ENCODE peak calls at places on chromosomes 13 and 19, in five cellular contexts. E, U, N, B and F are unnamed samples.
A peak's percentile ranks its signal among the peaks of the same experiment; 100 is the strongest.

GRCh38 chr19:38394488-38394887 is 6.0 kb downstream of the SPRED3 start:
- DNase-seq in E (no peak), U (peak; percentile 59), N (peak; percentile 54), B (peak; percentile 34), F (peak; percentile 98)

GRCh38 chr13:45674908-45675307 is 27.2 kb upstream of the CBY2 start:
- DNase-seq in E (no peak), U (peak; percentile 92), N (peak; percentile 41), B (peak; percentile 18), F (no peak)

GRCh38 chr13:39016789-39017188 is 21.1 kb downstream of the PROSER1 start:
- DNase-seq in E (no peak), U (peak; percentile 51), N (peak; percentile 51), B (peak; percentile 32), F (peak; percentile 17)

GRCh38 chr13:114099191-114099590 is 33.2 kb downstream of the RASA3 start:
- DNase-seq in E (peak; percentile 89), U (peak; percentile 87), N (peak; percentile 73), B (peak; percentile 93), F (peak; percentile 88)

GRCh38 chr13:51844862-51845573 is at the start of gene TMEM272:
- DNase-seq in E (peak; percentile 40), U (peak; percentile 60), N (peak; percentile 76), B (peak; percentile 30), F (peak; percentile 91)

GRCh38 chr19:2582984-2583956 is 107.3 kb downstream of the GADD45B start:
- DNase-seq in E (no peak), U (no peak), N (no peak), B (peak; percentile 43), F (no peak)

GRCh38 chr19:39297931-39298634 is 1.9 kb downstream of the IFNL1 start:
- DNase-seq in E (no peak), U (no peak), N (no peak), B (no peak), F (no peak)

GRCh38 chr19:30651691-30652090 is 279.5 kb downstream of the ZNF536 start:
- DNase-seq in E (no peak), U (no peak), N (no peak), B (no peak), F (no peak)

GRCh38 chr19:10037809-10038208 is 24.5 kb downstream of the RDH8 start:
- DNase-seq in E (no peak), U (no peak), N (peak; percentile 40), B (no peak), F (no peak)

GRCh38 chr13:37656247-37656940 is 57.8 kb upstream of the POSTN start:
- DNase-seq in E (no peak), U (peak; percentile 89), N (peak; percentile 40), B (peak; percentile 96), F (no peak)

GRCh38 chr19:2037676-2038255 is 13.3 kb downstream of the MKNK2 start:
- DNase-seq in E (no peak), U (no peak), N (peak; percentile 5), B (no peak), F (no peak)

GRCh38 chr13:110436786-110437370 is 124.6 kb downstream of the RAB20 start:
- DNase-seq in E (no peak), U (no peak), N (no peak), B (no peak), F (no peak)
- H3K36me3 ChIP-seq in E (peaks cover 2% of the 10 kb centered on the region), U (peaks cover 33% of the 10 kb centered on the region), N (no peaks in the 10 kb centered on the region), B (peaks cover 8% of the 10 kb centered on the region), F (peaks cover 14% of the 10 kb centered on the region)

DNA sequence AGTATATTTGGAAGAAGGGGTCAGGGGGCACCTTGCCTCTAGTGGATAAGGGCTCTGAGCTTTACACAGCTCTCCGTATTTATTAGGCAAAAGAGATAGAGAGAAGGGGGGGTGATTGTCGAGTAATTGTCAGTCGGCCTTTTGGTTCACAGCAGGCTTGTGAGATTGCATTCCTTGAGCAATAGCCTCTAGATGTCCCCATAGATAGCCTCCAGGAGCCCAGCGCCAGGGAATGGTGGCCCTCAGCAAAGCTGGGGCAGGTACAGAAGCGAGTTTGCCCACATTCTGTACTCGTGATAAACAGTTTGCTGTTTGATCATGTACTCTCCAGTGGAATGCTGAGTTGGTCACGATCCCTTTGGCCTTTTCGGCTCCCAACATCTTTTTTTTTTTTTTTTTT is 4.6 kb downstream of the ZNF613 start:
- DNase-seq in E (no peak), U (no peak), N (no peak), B (no peak), F (no peak)
- H3K4me3 ChIP-seq in E (no peak overlapping the region), U (no peak overlapping the region), N (no peak overlapping the region), B (no peak overlapping the region), F (no peak overlapping the region)

DNA sequence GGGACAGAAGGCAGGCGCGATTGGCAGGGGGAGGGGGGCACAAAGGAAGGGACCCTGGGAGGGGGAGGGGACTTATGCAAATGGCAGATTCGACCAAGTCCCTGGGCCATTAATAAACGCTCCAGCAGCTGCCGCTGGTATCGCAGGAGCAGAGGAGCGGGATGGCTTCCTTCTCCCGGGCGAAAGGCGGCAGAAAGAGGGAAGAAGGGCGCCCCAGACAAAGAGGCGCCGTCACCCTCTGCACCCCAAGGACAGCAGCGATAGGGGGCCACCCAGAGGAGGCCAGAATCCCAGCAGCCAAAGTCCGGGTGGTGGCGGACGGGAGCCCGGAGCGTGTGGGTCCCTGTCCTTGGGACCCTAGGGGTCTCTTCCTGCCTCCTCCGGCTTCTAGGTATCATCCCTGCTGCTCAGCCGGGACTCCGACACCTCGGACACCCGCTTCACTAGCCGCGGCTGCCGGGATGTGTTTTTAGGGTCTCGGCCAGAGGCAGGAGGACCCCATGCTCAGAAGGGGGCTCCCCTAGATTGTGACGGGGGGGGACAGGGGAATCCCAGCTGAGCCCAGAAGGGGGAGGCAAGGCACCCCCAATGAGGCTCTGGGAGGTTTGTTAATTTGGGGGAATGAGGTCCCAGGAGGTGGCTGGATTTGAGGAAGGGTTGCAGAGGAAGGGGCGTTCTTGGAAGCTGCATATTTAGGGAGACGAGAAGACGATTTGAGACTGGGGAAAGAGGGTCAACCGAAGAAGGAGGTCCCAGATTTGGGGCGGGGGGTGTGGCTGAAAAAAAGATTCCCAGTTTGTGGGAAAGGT is 1.7 kb downstream of the PTPRS start:
- DNase-seq in E (no peak), U (no peak), N (peak; percentile 34), B (no peak), F (peak; percentile 95)
- H3K27me3 ChIP-seq in E (peaks cover 89% of the 10 kb centered on the region), U (no peaks in the 10 kb centered on the region), N (peaks cover 35% of the 10 kb centered on the region), B (peaks cover 20% of the 10 kb centered on the region), F (peaks cover 9% of the 10 kb centered on the region)

GRCh38 chr19:34508540-34508939 is 27.0 kb downstream of the WTIP start:
- DNase-seq in E (no peak), U (no peak), N (peak; percentile 38), B (no peak), F (peak; percentile 35)
- H3K36me3 ChIP-seq in E (no peaks in the 10 kb centered on the region), U (no peaks in the 10 kb centered on the region), N (no peaks in the 10 kb centered on the region), B (no peaks in the 10 kb centered on the region), F (no peaks in the 10 kb centered on the region)

GRCh38 chr13:19794552-19795143 is 11.9 kb upstream of the PSPC1 start:
- DNase-seq in E (no peak), U (no peak), N (peak; percentile 56), B (no peak), F (peak; percentile 35)
- H3K4me3 ChIP-seq in E (no peak overlapping the region), U (no peak overlapping the region), N (no peak overlapping the region), B (no peak overlapping the region), F (no peak overlapping the region)

GRCh38 chr13:96996097-96996496 is 1.8 kb upstream of the OXGR1 start:
- DNase-seq in E (no peak), U (no peak), N (no peak), B (no peak), F (no peak)

GRCh38 chr13:96993660-96994029 is 631 bp downstream of the OXGR1 start:
- DNase-seq in E (no peak), U (no peak), N (peak; percentile 10), B (no peak), F (no peak)

GRCh38 chr13:96994849-96995243 is 570 bp upstream of the OXGR1 start:
- DNase-seq in E (no peak), U (no peak), N (no peak), B (no peak), F (no peak)

GRCh38 chr13:96992633-96993032 is 1.6 kb downstream of the OXGR1 start:
- DNase-seq in E (no peak), U (no peak), N (no peak), B (no peak), F (no peak)

GRCh38 chr13:96994030-96994848 is at the start of gene OXGR1:
- DNase-seq in E (peak; percentile 15), U (no peak), N (no peak), B (no peak), F (peak; percentile 69)
- H3K27me3 ChIP-seq in E (peaks cover 48% of the 10 kb centered on the region), U (peaks cover 69% of the 10 kb centered on the region), N (peaks cover 57% of the 10 kb centered on the region), B (peaks cover 18% of the 10 kb centered on the region), F (peaks cover 60% of the 10 kb centered on the region)

DNA sequence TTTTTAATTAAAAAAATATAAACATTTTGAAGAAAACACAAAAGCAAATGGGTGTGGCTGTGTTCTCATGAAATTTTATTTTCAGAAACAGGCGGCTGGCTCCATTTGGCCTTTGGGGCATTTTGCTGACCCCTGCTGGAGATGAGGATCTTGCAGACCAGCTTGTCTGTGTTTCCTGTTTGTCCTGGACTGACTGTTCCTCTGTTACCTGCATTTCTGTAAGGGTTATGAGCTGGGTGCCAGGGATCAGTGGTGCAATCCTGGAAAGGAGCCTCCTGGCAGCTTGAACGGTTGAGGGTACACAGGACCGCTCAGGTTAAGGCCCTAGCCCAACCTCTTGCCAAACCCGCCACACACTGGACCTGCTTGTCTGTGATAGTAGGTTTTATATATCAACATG is 49.9 kb downstream of the ZNF787 start:
- DNase-seq in E (no peak), U (no peak), N (no peak), B (no peak), F (peak; percentile 58)
- H3K36me3 ChIP-seq in E (no peaks in the 10 kb centered on the region), U (no peaks in the 10 kb centered on the region), N (no peaks in the 10 kb centered on the region), B (no peaks in the 10 kb centered on the region), F (no peaks in the 10 kb centered on the region)

GRCh38 chr19:48255376-48256303 is at the start of gene CARD8:
- DNase-seq in E (peak; percentile 76), U (peak; percentile 92), N (peak; percentile 87), B (peak; percentile 93), F (peak; percentile 55)

GRCh38 chr19:48254529-48254970 is 1.2 kb downstream of the CARD8 start:
- DNase-seq in E (no peak), U (no peak), N (no peak), B (no peak), F (no peak)

GRCh38 chr19:48253999-48254398 is 1.7 kb downstream of the CARD8 start:
- DNase-seq in E (no peak), U (no peak), N (no peak), B (no peak), F (no peak)

GRCh38 chr19:48250290-48251025 is 5.3 kb downstream of the CARD8 start:
- DNase-seq in E (no peak), U (no peak), N (no peak), B (no peak), F (no peak)

DNA sequence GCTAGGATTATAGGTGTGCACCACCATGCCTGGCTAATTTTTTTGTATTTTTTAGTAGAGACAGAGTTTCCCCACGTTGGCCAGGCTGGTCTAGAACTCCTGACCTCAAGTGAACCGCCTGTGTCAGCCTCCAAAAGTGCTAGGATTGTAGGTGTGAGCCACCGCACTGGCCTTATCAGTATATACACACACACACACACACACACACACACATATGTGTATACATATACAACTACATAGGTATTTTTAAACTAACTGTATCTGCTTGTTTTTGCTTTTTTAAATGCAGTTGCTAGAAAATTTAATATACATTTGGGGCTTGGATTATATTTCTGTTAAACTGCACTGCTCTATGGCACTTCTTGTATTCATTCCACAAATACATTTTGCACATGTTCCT is 3.1 kb downstream of the CARD8 start:
- DNase-seq in E (no peak), U (no peak), N (no peak), B (no peak), F (no peak)
- H3K4me3 ChIP-seq in E (no peak overlapping the region), U (no peak overlapping the region), N (no peak overlapping the region), B (no peak overlapping the region), F (no peak overlapping the region)